ENCODE peak calls at places on chromosomes 1 and 21, in five cellular contexts. W is glomerular endothelial cell; T is activated naive CD8-positive, alpha-beta T cell treated with anti-CD3 and anti-CD28 coated beads, Interleukin-2, amount 50 U/mL, for 24 hours; V is NCI-H1105; O is Right ventricle myocardium superior. Q is an unnamed sample.

GRCh38 chr1:2799811-2800663 is 1.5 kb downstream of the TTC34 start:
- DNase-seq in W (no peak), T (no peak), V (no peak), O (peak; percentile 24), Q (no peak)

GRCh38 chr21:38266732-38267131 is 9.9 kb downstream of the KCNJ15 start:
- DNase-seq in W (no peak), T (no peak), V (no peak), O (no peak), Q (no peak)

GRCh38 chr1:85406887-85407593 is 57.9 kb downstream of the DDAH1 start:
- DNase-seq in W (peak; percentile 95), T (no peak), V (no peak), O (no peak), Q (peak; percentile 90)

GRCh38 chr1:111538343-111539035 is 35.1 kb upstream of the ADORA3 start:
- DNase-seq in W (no peak), T (peak; percentile 16), V (no peak), O (no peak), Q (no peak)

GRCh38 chr1:209435654-209436566 is 147.6 kb upstream of the CAMK1G start:
- DNase-seq in W (peak; percentile 9), T (peak; percentile 61), V (peak; percentile 58), O (peak; percentile 73), Q (no peak)

GRCh38 chr1:198937231-198938031 is 298.6 kb downstream of the PTPRC start:
- DNase-seq in W (peak; percentile 85), T (peak; percentile 36), V (peak; percentile 57), O (no peak), Q (peak; percentile 89)

GRCh38 chr1:118898702-118899101 is 89.4 kb downstream of the TBX15 start:
- DNase-seq in W (no peak), T (no peak), V (no peak), O (no peak), Q (no peak)

GRCh38 chr1:99969260-99969728 is 502 bp upstream of the SLC35A3 start:
- DNase-seq in W (no peak), T (no peak), V (no peak), O (no peak), Q (no peak)

GRCh38 chr1:200917291-200917817 is 22.7 kb downstream of the INAVA start:
- DNase-seq in W (no peak), T (no peak), V (peak; percentile 88), O (peak; percentile 61), Q (no peak)

GRCh38 chr1:171597203-171597602 is 24.8 kb upstream of the MYOCOS start:
- DNase-seq in W (no peak), T (no peak), V (no peak), O (no peak), Q (no peak)

GRCh38 chr1:162972768-162973167 is 96.4 kb upstream of the RGS4 start:
- DNase-seq in W (no peak), T (no peak), V (no peak), O (no peak), Q (no peak)

Q was measured in pulmonary artery endothelial cell.